ENCODE peak calls at places on chromosomes 4 and X, in ten cellular contexts. One of them, this sample, is unnamed.

GRCh38 chr4:7904942-7905341 is 34.7 kb downstream of the AFAP1 start:
- DNase-seq in stomach: no peak
- DNase-seq in astrocyte of the spinal cord: peak
- DNase-seq in WERI-Rb-1: no peak
- DNase-seq in WTC11: no peak
- DNase-seq in endothelial cell: no peak
- DNase-seq in heart right ventricle: no peak
- DNase-seq in lower leg skin: no peak
- DNase-seq in AG04449: peak
- DNase-seq in tibial nerve: no peak
- DNase-seq in this sample: no peak

GRCh38 chr4:26175016-26175786 is 145.6 kb upstream of the RBPJ start:
- DNase-seq in stomach: no peak
- DNase-seq in astrocyte of the spinal cord: no peak
- DNase-seq in WERI-Rb-1: no peak
- DNase-seq in WTC11: no peak
- DNase-seq in endothelial cell: no peak
- DNase-seq in heart right ventricle: no peak
- DNase-seq in lower leg skin: no peak
- DNase-seq in AG04449: no peak
- DNase-seq in tibial nerve: no peak
- DNase-seq in this sample: peak

GRCh38 chr4:174260099-174260498 is 23.4 kb downstream of the FBXO8 start:
- DNase-seq in stomach: no peak
- DNase-seq in astrocyte of the spinal cord: no peak
- DNase-seq in WERI-Rb-1: no peak
- DNase-seq in WTC11: no peak
- DNase-seq in endothelial cell: no peak
- DNase-seq in heart right ventricle: no peak
- DNase-seq in lower leg skin: no peak
- DNase-seq in AG04449: peak
- DNase-seq in tibial nerve: no peak
- DNase-seq in this sample: no peak

GRCh38 chr4:69594382-69594781 is 45.1 kb downstream of the UGT2A2 start:
- DNase-seq in stomach: no peak
- DNase-seq in astrocyte of the spinal cord: no peak
- DNase-seq in WERI-Rb-1: no peak
- DNase-seq in WTC11: no peak
- DNase-seq in endothelial cell: no peak
- DNase-seq in heart right ventricle: no peak
- DNase-seq in lower leg skin: no peak
- DNase-seq in AG04449: no peak
- DNase-seq in tibial nerve: no peak
- DNase-seq in this sample: no peak

GRCh38 chr4:169254546-169254983 is 16.2 kb downstream of the SH3RF1 start:
- DNase-seq in stomach: no peak
- DNase-seq in astrocyte of the spinal cord: peak
- DNase-seq in WERI-Rb-1: no peak
- DNase-seq in WTC11: no peak
- DNase-seq in endothelial cell: no peak
- DNase-seq in heart right ventricle: peak
- DNase-seq in lower leg skin: no peak
- DNase-seq in AG04449: no peak
- DNase-seq in tibial nerve: peak
- DNase-seq in this sample: no peak

GRCh38 chrX:5051831-5052491 is 1176.7 kb downstream of the NLGN4X start:
- DNase-seq in stomach: no peak
- DNase-seq in astrocyte of the spinal cord: peak
- DNase-seq in WERI-Rb-1: no peak
- DNase-seq in WTC11: no peak
- DNase-seq in endothelial cell: peak
- DNase-seq in heart right ventricle: peak
- DNase-seq in lower leg skin: peak
- DNase-seq in AG04449: peak
- DNase-seq in tibial nerve: peak
- DNase-seq in this sample: no peak

GRCh38 chrX:130060122-130061069 is 49.9 kb downstream of the ELF4 start:
- DNase-seq in stomach: peak
- DNase-seq in astrocyte of the spinal cord: peak
- DNase-seq in WERI-Rb-1: peak
- DNase-seq in WTC11: peak
- DNase-seq in endothelial cell: peak
- DNase-seq in heart right ventricle: peak
- DNase-seq in lower leg skin: peak
- DNase-seq in AG04449: no peak
- DNase-seq in tibial nerve: peak
- DNase-seq in this sample: peak

GRCh38 chrX:115030635-115031034 is 13.2 kb upstream of the IL13RA2 start:
- DNase-seq in stomach: peak
- DNase-seq in astrocyte of the spinal cord: no peak
- DNase-seq in WERI-Rb-1: no peak
- DNase-seq in WTC11: no peak
- DNase-seq in endothelial cell: no peak
- DNase-seq in heart right ventricle: no peak
- DNase-seq in lower leg skin: no peak
- DNase-seq in AG04449: no peak
- DNase-seq in tibial nerve: no peak
- DNase-seq in this sample: no peak

GRCh38 chr4:4339504-4340085 is 47.3 kb upstream of the NSG1 start:
- DNase-seq in stomach: no peak
- DNase-seq in astrocyte of the spinal cord: no peak
- DNase-seq in WERI-Rb-1: peak
- DNase-seq in WTC11: no peak
- DNase-seq in endothelial cell: no peak
- DNase-seq in heart right ventricle: no peak
- DNase-seq in lower leg skin: no peak
- DNase-seq in AG04449: no peak
- DNase-seq in tibial nerve: no peak
- DNase-seq in this sample: no peak

GRCh38 chr4:79964020-79964714 is 108.9 kb downstream of the ANTXR2 start:
- DNase-seq in stomach: no peak
- DNase-seq in astrocyte of the spinal cord: peak
- DNase-seq in WERI-Rb-1: peak
- DNase-seq in WTC11: no peak
- DNase-seq in endothelial cell: no peak
- DNase-seq in heart right ventricle: no peak
- DNase-seq in lower leg skin: no peak
- DNase-seq in AG04449: no peak
- DNase-seq in tibial nerve: no peak
- DNase-seq in this sample: no peak

GRCh38 chrX:9356846-9357245 is 108.0 kb upstream of the TBL1X start:
- DNase-seq in stomach: no peak
- DNase-seq in astrocyte of the spinal cord: no peak
- DNase-seq in WERI-Rb-1: no peak
- DNase-seq in WTC11: no peak
- DNase-seq in endothelial cell: no peak
- DNase-seq in heart right ventricle: no peak
- DNase-seq in lower leg skin: no peak
- DNase-seq in AG04449: no peak
- DNase-seq in tibial nerve: no peak
- DNase-seq in this sample: no peak

GRCh38 chr4:159227378-159227777 is 124.5 kb downstream of the RAPGEF2 start:
- DNase-seq in stomach: no peak
- DNase-seq in astrocyte of the spinal cord: no peak
- DNase-seq in WERI-Rb-1: no peak
- DNase-seq in WTC11: no peak
- DNase-seq in endothelial cell: no peak
- DNase-seq in heart right ventricle: no peak
- DNase-seq in lower leg skin: no peak
- DNase-seq in AG04449: no peak
- DNase-seq in tibial nerve: no peak
- DNase-seq in this sample: no peak

GRCh38 chr4:75898533-75898932 is 3.7 kb downstream of the PPEF2 start:
- DNase-seq in stomach: no peak
- DNase-seq in astrocyte of the spinal cord: no peak
- DNase-seq in WERI-Rb-1: no peak
- DNase-seq in WTC11: no peak
- DNase-seq in endothelial cell: no peak
- DNase-seq in heart right ventricle: no peak
- DNase-seq in lower leg skin: no peak
- DNase-seq in AG04449: no peak
- DNase-seq in tibial nerve: no peak
- DNase-seq in this sample: no peak

GRCh38 chr4:148883435-148883834 is 441.2 kb upstream of the NR3C2 start:
- DNase-seq in stomach: no peak
- DNase-seq in astrocyte of the spinal cord: no peak
- DNase-seq in WERI-Rb-1: no peak
- DNase-seq in WTC11: no peak
- DNase-seq in endothelial cell: no peak
- DNase-seq in heart right ventricle: no peak
- DNase-seq in lower leg skin: no peak
- DNase-seq in AG04449: no peak
- DNase-seq in tibial nerve: no peak
- DNase-seq in this sample: no peak

GRCh38 chrX:140509468-140510305 is 4.8 kb upstream of the SOX3 start:
- DNase-seq in stomach: no peak
- DNase-seq in astrocyte of the spinal cord: no peak
- DNase-seq in WERI-Rb-1: no peak
- DNase-seq in WTC11: no peak
- DNase-seq in endothelial cell: no peak
- DNase-seq in heart right ventricle: no peak
- DNase-seq in lower leg skin: no peak
- DNase-seq in AG04449: no peak
- DNase-seq in tibial nerve: no peak
- DNase-seq in this sample: peak

GRCh38 chr4:48184891-48185290 is 50.8 kb upstream of the TXK start:
- DNase-seq in stomach: no peak
- DNase-seq in astrocyte of the spinal cord: peak
- DNase-seq in WERI-Rb-1: no peak
- DNase-seq in WTC11: no peak
- DNase-seq in endothelial cell: no peak
- DNase-seq in heart right ventricle: no peak
- DNase-seq in lower leg skin: no peak
- DNase-seq in AG04449: no peak
- DNase-seq in tibial nerve: no peak
- DNase-seq in this sample: no peak

GRCh38 chrX:124860736-124861135 is 458.9 kb upstream of the TEX13C start:
- DNase-seq in stomach: no peak
- DNase-seq in astrocyte of the spinal cord: no peak
- DNase-seq in WERI-Rb-1: no peak
- DNase-seq in WTC11: no peak
- DNase-seq in endothelial cell: no peak
- DNase-seq in heart right ventricle: no peak
- DNase-seq in lower leg skin: no peak
- DNase-seq in AG04449: no peak
- DNase-seq in tibial nerve: no peak
- DNase-seq in this sample: no peak

GRCh38 chrX:124863303-124863702 is 456.4 kb upstream of the TEX13C start:
- DNase-seq in stomach: no peak
- DNase-seq in astrocyte of the spinal cord: no peak
- DNase-seq in WERI-Rb-1: no peak
- DNase-seq in WTC11: peak
- DNase-seq in endothelial cell: peak
- DNase-seq in heart right ventricle: no peak
- DNase-seq in lower leg skin: no peak
- DNase-seq in AG04449: no peak
- DNase-seq in tibial nerve: no peak
- DNase-seq in this sample: no peak

DNA sequence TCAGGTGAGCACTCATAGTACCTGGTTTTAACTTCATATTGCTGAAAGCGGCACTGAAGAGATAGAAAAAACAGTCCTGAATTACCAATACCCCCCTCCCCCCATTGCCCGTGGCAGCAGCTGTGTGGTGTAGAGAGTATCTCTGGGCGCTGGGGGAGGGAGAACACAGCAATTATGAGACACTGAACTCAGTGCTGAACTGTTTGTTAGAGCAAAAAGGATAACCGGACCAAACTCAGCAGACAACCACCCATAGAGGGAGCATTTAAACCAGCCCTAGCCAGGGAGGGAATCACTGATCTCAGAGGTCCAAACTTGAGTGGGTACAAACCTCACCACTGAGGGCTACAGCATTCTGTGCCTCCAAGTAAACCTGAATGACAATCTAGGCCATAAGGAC is 457.4 kb upstream of the TEX13C start:
- DNase-seq in stomach: no peak
- DNase-seq in astrocyte of the spinal cord: no peak
- DNase-seq in WERI-Rb-1: no peak
- DNase-seq in WTC11: no peak
- DNase-seq in endothelial cell: no peak
- DNase-seq in heart right ventricle: no peak
- DNase-seq in lower leg skin: no peak
- DNase-seq in AG04449: no peak
- DNase-seq in tibial nerve: no peak
- DNase-seq in this sample: no peak
- TF ChIP-seq CTCF in stomach: no peak
- TF ChIP-seq CTCF in astrocyte of the spinal cord: no peak
- TF ChIP-seq CTCF in WERI-Rb-1: no peak
- TF ChIP-seq CTCF in WTC11: no peak
- TF ChIP-seq CTCF in endothelial cell: no peak
- TF ChIP-seq CTCF in heart right ventricle: no peak
- TF ChIP-seq CTCF in lower leg skin: no peak
- TF ChIP-seq CTCF in AG04449: no peak
- TF ChIP-seq CTCF in tibial nerve: no peak
- TF ChIP-seq CTCF in this sample: no peak

GRCh38 chr4:56727150-56727549 is 46.1 kb upstream of the HOPX start:
- DNase-seq in stomach: no peak
- DNase-seq in astrocyte of the spinal cord: peak
- DNase-seq in WERI-Rb-1: no peak
- DNase-seq in WTC11: no peak
- DNase-seq in endothelial cell: no peak
- DNase-seq in heart right ventricle: no peak
- DNase-seq in lower leg skin: no peak
- DNase-seq in AG04449: no peak
- DNase-seq in tibial nerve: no peak
- DNase-seq in this sample: no peak
- TF ChIP-seq CTCF in stomach: no peak
- TF ChIP-seq CTCF in astrocyte of the spinal cord: peak
- TF ChIP-seq CTCF in WERI-Rb-1: peak
- TF ChIP-seq CTCF in WTC11: no peak
- TF ChIP-seq CTCF in endothelial cell: no peak
- TF ChIP-seq CTCF in heart right ventricle: no peak
- TF ChIP-seq CTCF in lower leg skin: no peak
- TF ChIP-seq CTCF in AG04449: no peak
- TF ChIP-seq CTCF in tibial nerve: no peak
- TF ChIP-seq CTCF in this sample: no peak

GRCh38 chr4:87649980-87650379 is at the start of gene DMP1:
- DNase-seq in stomach: no peak
- DNase-seq in astrocyte of the spinal cord: no peak
- DNase-seq in WERI-Rb-1: no peak
- DNase-seq in WTC11: no peak
- DNase-seq in endothelial cell: no peak
- DNase-seq in heart right ventricle: no peak
- DNase-seq in lower leg skin: no peak
- DNase-seq in AG04449: no peak
- DNase-seq in tibial nerve: no peak
- DNase-seq in this sample: no peak

GRCh38 chr4:87644286-87644685 is 5.8 kb upstream of the DMP1 start:
- DNase-seq in stomach: no peak
- DNase-seq in astrocyte of the spinal cord: no peak
- DNase-seq in WERI-Rb-1: no peak
- DNase-seq in WTC11: no peak
- DNase-seq in endothelial cell: no peak
- DNase-seq in heart right ventricle: no peak
- DNase-seq in lower leg skin: no peak
- DNase-seq in AG04449: no peak
- DNase-seq in tibial nerve: no peak
- DNase-seq in this sample: no peak
- TF ChIP-seq CTCF in stomach: no peak
- TF ChIP-seq CTCF in astrocyte of the spinal cord: peak
- TF ChIP-seq CTCF in WERI-Rb-1: no peak
- TF ChIP-seq CTCF in WTC11: no peak
- TF ChIP-seq CTCF in endothelial cell: no peak
- TF ChIP-seq CTCF in heart right ventricle: no peak
- TF ChIP-seq CTCF in lower leg skin: no peak
- TF ChIP-seq CTCF in AG04449: no peak
- TF ChIP-seq CTCF in tibial nerve: no peak
- TF ChIP-seq CTCF in this sample: no peak

GRCh38 chr4:65865489-65865888 is 195.2 kb upstream of the EPHA5 start:
- DNase-seq in stomach: no peak
- DNase-seq in astrocyte of the spinal cord: peak
- DNase-seq in WERI-Rb-1: no peak
- DNase-seq in WTC11: no peak
- DNase-seq in endothelial cell: peak
- DNase-seq in heart right ventricle: no peak
- DNase-seq in lower leg skin: no peak
- DNase-seq in AG04449: no peak
- DNase-seq in tibial nerve: no peak
- DNase-seq in this sample: no peak
- TF ChIP-seq CTCF in stomach: no peak
- TF ChIP-seq CTCF in astrocyte of the spinal cord: peak
- TF ChIP-seq CTCF in WERI-Rb-1: peak
- TF ChIP-seq CTCF in WTC11: peak
- TF ChIP-seq CTCF in endothelial cell: peak
- TF ChIP-seq CTCF in heart right ventricle: peak
- TF ChIP-seq CTCF in lower leg skin: no peak
- TF ChIP-seq CTCF in AG04449: peak
- TF ChIP-seq CTCF in tibial nerve: no peak
- TF ChIP-seq CTCF in this sample: no peak